ENCODE peak calls at places on chromosomes 6 and 20, in nine cellular contexts. G, L, Y, Q, B, N, P, D and J are unnamed samples.

GRCh38 chr6:93391982-93392381 is 27.4 kb downstream of the EPHA7 start:
- DNase-seq in G (no peak), L (no peak), Y (no peak), Q (no peak), B (no peak), N (no peak), P (no peak), D (no peak), J (no peak)

GRCh38 chr20:50759678-50760077 is 28.3 kb downstream of the PARD6B start:
- DNase-seq in G (no peak), L (no peak), Y (no peak), Q (no peak), B (no peak), N (no peak), P (no peak), D (no peak), J (no peak)

GRCh38 chr6:163708459-163708858 is 293.9 kb downstream of the QKI start:
- DNase-seq in G (no peak), L (no peak), Y (no peak), Q (no peak), B (no peak), N (no peak), P (no peak), D (no peak), J (no peak)

GRCh38 chr6:123802697-123803455 is 789 bp upstream of the NKAIN2 start:
- DNase-seq in G (peak; percentile 90), L (peak; percentile 42), Y (peak; percentile 92), Q (peak; percentile 78), B (peak; percentile 38), N (peak; percentile 14), P (peak; percentile 74), D (peak; percentile 27), J (peak; percentile 67)

GRCh38 chr6:169961772-169962561 is 210.5 kb downstream of the ERMARD start:
- DNase-seq in G (no peak), L (no peak), Y (no peak), Q (no peak), B (no peak), N (no peak), P (peak; percentile 58), D (no peak), J (no peak)

GRCh38 chr6:74991573-74992332 is 214.1 kb downstream of the COL12A1 start:
- DNase-seq in G (no peak), L (no peak), Y (peak; percentile 89), Q (peak; percentile 24), B (peak; percentile 38), N (no peak), P (no peak), D (no peak), J (no peak)

GRCh38 chr20:52313335-52313963 is 121.9 kb upstream of the ZFP64 start:
- DNase-seq in G (peak; percentile 42), L (no peak), Y (peak; percentile 49), Q (peak; percentile 3), B (peak; percentile 22), N (no peak), P (no peak), D (no peak), J (no peak)

GRCh38 chr6:87907521-87907920 is 140.1 kb upstream of the SPACA1 start:
- DNase-seq in G (no peak), L (no peak), Y (peak; percentile 43), Q (peak; percentile 87), B (no peak), N (peak; percentile 10), P (no peak), D (no peak), J (peak; percentile 51)

GRCh38 chr6:36731622-36732310 is 34.1 kb downstream of the RAB44 start:
- DNase-seq in G (no peak), L (no peak), Y (no peak), Q (no peak), B (no peak), N (no peak), P (no peak), D (no peak), J (no peak)

GRCh38 chr6:91782789-91783188 is 1195.9 kb upstream of the MAP3K7 start:
- DNase-seq in G (no peak), L (no peak), Y (peak; percentile 39), Q (no peak), B (no peak), N (no peak), P (no peak), D (no peak), J (no peak)

GRCh38 chr6:124010574-124010973 is 206.9 kb downstream of the NKAIN2 start:
- DNase-seq in G (no peak), L (no peak), Y (no peak), Q (no peak), B (no peak), N (no peak), P (no peak), D (no peak), J (no peak)

GRCh38 chr6:43984442-43985321 is 142.6 kb downstream of the MRPL14 start:
- DNase-seq in G (no peak), L (no peak), Y (no peak), Q (no peak), B (no peak), N (no peak), P (no peak), D (no peak), J (no peak)